ENCODE peak calls at places on chromosomes 11 and 22, in nine cellular contexts. One of them, this sample, is unnamed.

GRCh38 chr11:109309153-109309552 is 112.8 kb upstream of the C11orf87 start:
- DNase-seq in CD4-positive, CD25-positive, alpha-beta regulatory T cell: no peak
- DNase-seq in A673: peak; percentile 53
- DNase-seq in right lobe of liver: no peak
- DNase-seq in iPS DF 6.9: no peak
- DNase-seq in body of pancreas: no peak
- DNase-seq in IMR-90: no peak
- DNase-seq in fibroblast of lung: peak; percentile 73
- DNase-seq in right atrium auricular region: no peak
- DNase-seq in this sample: no peak

GRCh38 chr11:116703421-116703820 is 69.4 kb downstream of the BUD13 start:
- DNase-seq in CD4-positive, CD25-positive, alpha-beta regulatory T cell: peak; percentile 8
- DNase-seq in fibroblast of lung: no peak
- DNase-seq in right lobe of liver: no peak
- DNase-seq in body of pancreas: peak; percentile 17
- DNase-seq in A673: no peak
- DNase-seq in IMR-90: no peak
- DNase-seq in iPS DF 6.9: no peak
- DNase-seq in right atrium auricular region: no peak
- DNase-seq in this sample: no peak

GRCh38 chr22:50621948-50622722 is 5.8 kb downstream of the ARSA start:
- DNase-seq in fibroblast of lung: no peak
- DNase-seq in right lobe of liver: no peak
- DNase-seq in CD4-positive, CD25-positive, alpha-beta regulatory T cell: peak; percentile 64
- DNase-seq in iPS DF 6.9: no peak
- DNase-seq in right atrium auricular region: no peak
- DNase-seq in A673: no peak
- DNase-seq in body of pancreas: peak; percentile 47
- DNase-seq in IMR-90: no peak
- DNase-seq in this sample: peak; percentile 59

GRCh38 chr11:10317776-10318526 is 13.1 kb downstream of the ADM start:
- DNase-seq in body of pancreas: no peak
- DNase-seq in iPS DF 6.9: no peak
- DNase-seq in right lobe of liver: no peak
- DNase-seq in right atrium auricular region: no peak
- DNase-seq in CD4-positive, CD25-positive, alpha-beta regulatory T cell: no peak
- DNase-seq in IMR-90: no peak
- DNase-seq in A673: no peak
- DNase-seq in fibroblast of lung: no peak
- DNase-seq in this sample: no peak

GRCh38 chr11:133134561-133135173 is 397.6 kb downstream of the OPCML start:
- DNase-seq in body of pancreas: peak; percentile 61
- DNase-seq in iPS DF 6.9: peak; percentile 77
- DNase-seq in right lobe of liver: peak; percentile 58
- DNase-seq in CD4-positive, CD25-positive, alpha-beta regulatory T cell: peak; percentile 60
- DNase-seq in IMR-90: peak; percentile 4
- DNase-seq in right atrium auricular region: peak; percentile 60
- DNase-seq in fibroblast of lung: peak; percentile 34
- DNase-seq in A673: peak; percentile 62
- DNase-seq in this sample: no peak

GRCh38 chr11:92576315-92576714 is 351.7 kb downstream of the FAT3 start:
- DNase-seq in iPS DF 6.9: no peak
- DNase-seq in CD4-positive, CD25-positive, alpha-beta regulatory T cell: no peak
- DNase-seq in right lobe of liver: no peak
- DNase-seq in right atrium auricular region: no peak
- DNase-seq in body of pancreas: no peak
- DNase-seq in A673: no peak
- DNase-seq in fibroblast of lung: no peak
- DNase-seq in IMR-90: no peak
- DNase-seq in this sample: no peak

GRCh38 chr11:12756101-12756500 is 81.9 kb downstream of the TEAD1 start:
- DNase-seq in CD4-positive, CD25-positive, alpha-beta regulatory T cell: no peak
- DNase-seq in fibroblast of lung: no peak
- DNase-seq in A673: no peak
- DNase-seq in body of pancreas: no peak
- DNase-seq in right lobe of liver: no peak
- DNase-seq in right atrium auricular region: no peak
- DNase-seq in iPS DF 6.9: no peak
- DNase-seq in IMR-90: no peak
- DNase-seq in this sample: no peak

GRCh38 chr11:95925011-95925410 is 1.1 kb upstream of the MTMR2 start:
- DNase-seq in IMR-90: peak; percentile 34
- DNase-seq in fibroblast of lung: peak; percentile 70
- DNase-seq in right atrium auricular region: no peak
- DNase-seq in right lobe of liver: no peak
- DNase-seq in iPS DF 6.9: no peak
- DNase-seq in body of pancreas: no peak
- DNase-seq in A673: no peak
- DNase-seq in CD4-positive, CD25-positive, alpha-beta regulatory T cell: peak; percentile 7
- DNase-seq in this sample: peak; percentile 81

GRCh38 chr11:10413268-10413667 is 41.8 kb upstream of the AMPD3 start:
- DNase-seq in right lobe of liver: no peak
- DNase-seq in fibroblast of lung: no peak
- DNase-seq in iPS DF 6.9: no peak
- DNase-seq in right atrium auricular region: peak; percentile 58
- DNase-seq in A673: peak; percentile 59
- DNase-seq in IMR-90: peak; percentile 22
- DNase-seq in body of pancreas: peak; percentile 31
- DNase-seq in CD4-positive, CD25-positive, alpha-beta regulatory T cell: peak; percentile 78
- DNase-seq in this sample: no peak

GRCh38 chr11:45366839-45367238 is 80.7 kb upstream of the SYT13 start:
- DNase-seq in right atrium auricular region: no peak
- DNase-seq in IMR-90: no peak
- DNase-seq in body of pancreas: no peak
- DNase-seq in iPS DF 6.9: no peak
- DNase-seq in CD4-positive, CD25-positive, alpha-beta regulatory T cell: no peak
- DNase-seq in fibroblast of lung: no peak
- DNase-seq in right lobe of liver: no peak
- DNase-seq in A673: peak; percentile 64
- DNase-seq in this sample: no peak

GRCh38 chr11:20089357-20089756 is 70.9 kb downstream of the DBX1 start:
- DNase-seq in iPS DF 6.9: no peak
- DNase-seq in A673: no peak
- DNase-seq in fibroblast of lung: peak; percentile 35
- DNase-seq in body of pancreas: no peak
- DNase-seq in IMR-90: no peak
- DNase-seq in right lobe of liver: no peak
- DNase-seq in CD4-positive, CD25-positive, alpha-beta regulatory T cell: no peak
- DNase-seq in right atrium auricular region: no peak
- DNase-seq in this sample: no peak

GRCh38 chr11:94130589-94131362 is 2.1 kb downstream of the PANX1 start:
- DNase-seq in right atrium auricular region: peak; percentile 83
- DNase-seq in IMR-90: peak; percentile 89
- DNase-seq in A673: no peak
- DNase-seq in fibroblast of lung: peak; percentile 92
- DNase-seq in iPS DF 6.9: no peak
- DNase-seq in right lobe of liver: no peak
- DNase-seq in CD4-positive, CD25-positive, alpha-beta regulatory T cell: no peak
- DNase-seq in body of pancreas: peak; percentile 21
- DNase-seq in this sample: peak; percentile 63

GRCh38 chr11:102111787-102112653 is 1.8 kb downstream of the YAP1 start:
- DNase-seq in IMR-90: peak; percentile 94
- DNase-seq in fibroblast of lung: peak; percentile 90
- DNase-seq in body of pancreas: peak; percentile 67
- DNase-seq in right atrium auricular region: no peak
- DNase-seq in right lobe of liver: peak; percentile 58
- DNase-seq in iPS DF 6.9: no peak
- DNase-seq in CD4-positive, CD25-positive, alpha-beta regulatory T cell: peak; percentile 41
- DNase-seq in A673: peak; percentile 81
- DNase-seq in this sample: peak; percentile 90

GRCh38 chr11:14750911-14751310 is 107.3 kb downstream of the PDE3B start:
- DNase-seq in A673: no peak
- DNase-seq in body of pancreas: no peak
- DNase-seq in right atrium auricular region: no peak
- DNase-seq in IMR-90: no peak
- DNase-seq in CD4-positive, CD25-positive, alpha-beta regulatory T cell: no peak
- DNase-seq in fibroblast of lung: no peak
- DNase-seq in iPS DF 6.9: no peak
- DNase-seq in right lobe of liver: no peak
- DNase-seq in this sample: no peak

GRCh38 chr11:61959026-61959608 is 8.3 kb downstream of the FTH1 start:
- DNase-seq in right lobe of liver: no peak
- DNase-seq in body of pancreas: no peak
- DNase-seq in iPS DF 6.9: no peak
- DNase-seq in CD4-positive, CD25-positive, alpha-beta regulatory T cell: no peak
- DNase-seq in IMR-90: no peak
- DNase-seq in fibroblast of lung: no peak
- DNase-seq in right atrium auricular region: peak; percentile 21
- DNase-seq in A673: no peak
- DNase-seq in this sample: no peak

GRCh38 chr11:123452799-123453198 is 22.7 kb downstream of the GRAMD1B start:
- DNase-seq in iPS DF 6.9: no peak
- DNase-seq in body of pancreas: no peak
- DNase-seq in fibroblast of lung: no peak
- DNase-seq in right atrium auricular region: no peak
- DNase-seq in CD4-positive, CD25-positive, alpha-beta regulatory T cell: peak; percentile 39
- DNase-seq in right lobe of liver: no peak
- DNase-seq in IMR-90: no peak
- DNase-seq in A673: no peak
- DNase-seq in this sample: no peak

GRCh38 chr11:123448798-123449197 is 18.7 kb downstream of the GRAMD1B start:
- DNase-seq in right atrium auricular region: no peak
- DNase-seq in CD4-positive, CD25-positive, alpha-beta regulatory T cell: no peak
- DNase-seq in right lobe of liver: no peak
- DNase-seq in iPS DF 6.9: no peak
- DNase-seq in A673: no peak
- DNase-seq in fibroblast of lung: no peak
- DNase-seq in body of pancreas: no peak
- DNase-seq in IMR-90: no peak
- DNase-seq in this sample: no peak

GRCh38 chr11:123451183-123451907 is 21.3 kb downstream of the GRAMD1B start:
- DNase-seq in IMR-90: no peak
- DNase-seq in right lobe of liver: no peak
- DNase-seq in iPS DF 6.9: no peak
- DNase-seq in CD4-positive, CD25-positive, alpha-beta regulatory T cell: peak; percentile 56
- DNase-seq in body of pancreas: no peak
- DNase-seq in fibroblast of lung: no peak
- DNase-seq in A673: peak; percentile 47
- DNase-seq in right atrium auricular region: no peak
- DNase-seq in this sample: no peak

GRCh38 chr11:123449436-123449835 is 19.4 kb downstream of the GRAMD1B start:
- DNase-seq in fibroblast of lung: no peak
- DNase-seq in CD4-positive, CD25-positive, alpha-beta regulatory T cell: peak; percentile 14
- DNase-seq in A673: no peak
- DNase-seq in right atrium auricular region: no peak
- DNase-seq in iPS DF 6.9: no peak
- DNase-seq in body of pancreas: no peak
- DNase-seq in right lobe of liver: no peak
- DNase-seq in IMR-90: no peak
- DNase-seq in this sample: no peak

GRCh38 chr11:123450593-123450992 is 20.5 kb downstream of the GRAMD1B start:
- DNase-seq in CD4-positive, CD25-positive, alpha-beta regulatory T cell: no peak
- DNase-seq in body of pancreas: no peak
- DNase-seq in right lobe of liver: no peak
- DNase-seq in iPS DF 6.9: no peak
- DNase-seq in IMR-90: peak; percentile 91
- DNase-seq in right atrium auricular region: no peak
- DNase-seq in fibroblast of lung: peak; percentile 76
- DNase-seq in A673: no peak
- DNase-seq in this sample: no peak
- H3K27ac ChIP-seq in CD4-positive, CD25-positive, alpha-beta regulatory T cell: no peak overlapping the region
- H3K27ac ChIP-seq in body of pancreas: no peak overlapping the region
- H3K27ac ChIP-seq in right lobe of liver: no peak overlapping the region
- H3K27ac ChIP-seq in iPS DF 6.9: no peak overlapping the region
- H3K27ac ChIP-seq in IMR-90: no peak overlapping the region
- H3K27ac ChIP-seq in right atrium auricular region: no peak overlapping the region
- H3K27ac ChIP-seq in fibroblast of lung: no peak overlapping the region
- H3K27ac ChIP-seq in A673: no peak overlapping the region
- H3K27ac ChIP-seq in this sample: no peak overlapping the region

DNA sequence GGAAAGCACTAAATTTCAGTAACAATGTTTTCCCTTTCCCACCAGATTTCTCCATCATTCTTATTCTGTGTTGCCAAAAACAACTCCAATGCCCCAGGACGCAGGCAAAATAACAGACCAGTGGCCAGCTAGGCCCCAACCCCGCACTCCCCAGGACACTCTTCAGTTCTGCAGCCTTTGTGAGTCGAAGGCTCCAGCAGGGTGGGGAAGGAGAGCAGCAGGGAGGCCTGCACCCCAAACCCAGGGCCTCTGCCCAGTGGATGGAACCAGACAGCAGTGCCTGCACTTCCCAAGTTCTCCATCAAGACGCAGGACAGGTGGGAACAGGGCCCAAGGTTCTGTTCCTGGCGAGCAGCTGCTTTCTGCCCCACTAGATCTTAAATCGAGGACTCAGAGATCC is 34.4 kb downstream of the PPP2R1B start:
- DNase-seq in right lobe of liver: no peak
- DNase-seq in IMR-90: no peak
- DNase-seq in CD4-positive, CD25-positive, alpha-beta regulatory T cell: no peak
- DNase-seq in A673: no peak
- DNase-seq in iPS DF 6.9: no peak
- DNase-seq in right atrium auricular region: no peak
- DNase-seq in fibroblast of lung: no peak
- DNase-seq in body of pancreas: no peak
- DNase-seq in this sample: no peak
- H3K4me1 ChIP-seq in right lobe of liver: peaks cover 56% of the 10 kb centered on the region
- H3K4me1 ChIP-seq in IMR-90: peaks cover 49% of the 10 kb centered on the region
- H3K4me1 ChIP-seq in CD4-positive, CD25-positive, alpha-beta regulatory T cell: no peaks in the 10 kb centered on the region
- H3K4me1 ChIP-seq in A673: peaks cover 14% of the 10 kb centered on the region
- H3K4me1 ChIP-seq in iPS DF 6.9: no peaks in the 10 kb centered on the region
- H3K4me1 ChIP-seq in right atrium auricular region: no peaks in the 10 kb centered on the region
- H3K4me1 ChIP-seq in fibroblast of lung: peaks cover 46% of the 10 kb centered on the region
- H3K4me1 ChIP-seq in body of pancreas: peaks cover 65% of the 10 kb centered on the region
- H3K4me1 ChIP-seq in this sample: peaks cover 9% of the 10 kb centered on the region

GRCh38 chr22:42814215-42814614 is 42.9 kb downstream of the ARFGAP3 start:
- DNase-seq in right atrium auricular region: peak; percentile 9
- DNase-seq in iPS DF 6.9: no peak
- DNase-seq in IMR-90: no peak
- DNase-seq in body of pancreas: no peak
- DNase-seq in CD4-positive, CD25-positive, alpha-beta regulatory T cell: no peak
- DNase-seq in A673: no peak
- DNase-seq in right lobe of liver: no peak
- DNase-seq in fibroblast of lung: no peak
- DNase-seq in this sample: no peak
- H3K27ac ChIP-seq in right atrium auricular region: no peak overlapping the region
- H3K27ac ChIP-seq in iPS DF 6.9: no peak overlapping the region
- H3K27ac ChIP-seq in IMR-90: no peak overlapping the region
- H3K27ac ChIP-seq in body of pancreas: no peak overlapping the region
- H3K27ac ChIP-seq in CD4-positive, CD25-positive, alpha-beta regulatory T cell: no peak overlapping the region
- H3K27ac ChIP-seq in A673: no peak overlapping the region
- H3K27ac ChIP-seq in right lobe of liver: no peak overlapping the region
- H3K27ac ChIP-seq in fibroblast of lung: no peak overlapping the region
- H3K27ac ChIP-seq in this sample: no peak overlapping the region

DNA sequence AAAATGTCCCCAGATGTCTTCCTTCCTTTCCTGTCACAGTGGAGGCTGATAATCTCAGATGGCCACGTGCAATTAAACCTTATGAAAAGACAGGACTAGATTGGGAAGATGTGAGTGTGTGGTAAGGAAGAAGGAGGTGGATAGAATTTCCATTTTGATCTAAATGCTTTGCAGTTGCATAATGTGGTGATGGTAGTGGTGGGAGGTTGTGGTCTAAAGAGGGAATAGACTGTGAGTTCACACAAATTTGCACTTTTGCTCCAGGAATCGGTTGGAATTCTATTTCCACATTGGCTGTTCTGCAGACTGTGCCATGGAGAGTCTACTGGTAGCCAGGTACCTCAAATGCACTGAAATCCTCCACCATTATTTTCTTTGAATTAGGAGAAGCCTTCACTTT is 93.3 kb downstream of the ZBTB16 start:
- DNase-seq in iPS DF 6.9: no peak
- DNase-seq in right lobe of liver: no peak
- DNase-seq in fibroblast of lung: no peak
- DNase-seq in IMR-90: no peak
- DNase-seq in A673: no peak
- DNase-seq in CD4-positive, CD25-positive, alpha-beta regulatory T cell: no peak
- DNase-seq in body of pancreas: no peak
- DNase-seq in right atrium auricular region: no peak
- DNase-seq in this sample: no peak
- H3K4me1 ChIP-seq in iPS DF 6.9: no peaks in the 10 kb centered on the region
- H3K4me1 ChIP-seq in right lobe of liver: peaks cover 84% of the 10 kb centered on the region
- H3K4me1 ChIP-seq in fibroblast of lung: no peaks in the 10 kb centered on the region
- H3K4me1 ChIP-seq in IMR-90: no peaks in the 10 kb centered on the region
- H3K4me1 ChIP-seq in A673: peaks cover 39% of the 10 kb centered on the region
- H3K4me1 ChIP-seq in CD4-positive, CD25-positive, alpha-beta regulatory T cell: peaks cover 6% of the 10 kb centered on the region
- H3K4me1 ChIP-seq in body of pancreas: peaks cover 98% of the 10 kb centered on the region
- H3K4me1 ChIP-seq in right atrium auricular region: no peaks in the 10 kb centered on the region
- H3K4me1 ChIP-seq in this sample: no peaks in the 10 kb centered on the region